ENCODE peak calls at places on chromosomes 1 and 21, in seven cellular contexts. W is A172, Y is pancreas, X is T-helper 2 cell, P is fibroblast of lung, S is cardiac muscle cell, G is NCI-H1092. H is an unnamed sample.

GRCh38 chr21:32182449-32182848 is 96.4 kb downstream of the MIS18A start:
- DNase-seq in P (no peak), Y (no peak), X (no peak), S (no peak), W (no peak), G (no peak), H (no peak)

GRCh38 chr1:232515706-232516105 is 114.2 kb downstream of the SIPA1L2 start:
- DNase-seq in W (no peak), S (no peak), P (no peak), X (no peak), Y (no peak), G (no peak), H (no peak)

GRCh38 chr1:41399148-41399795 is 38.0 kb downstream of the FOXO6 start:
- DNase-seq in Y (no peak), W (no peak), P (no peak), S (peak), G (peak), X (no peak), H (no peak)

GRCh38 chr1:118113261-118113660 is 71.8 kb downstream of the SPAG17 start:
- DNase-seq in P (peak), S (no peak), G (no peak), W (no peak), X (no peak), Y (no peak), H (peak)

GRCh38 chr1:78758493-78758892 is 108.9 kb downstream of the IFI44 start:
- DNase-seq in S (no peak), W (no peak), Y (no peak), X (no peak), G (no peak), P (no peak), H (no peak)

GRCh38 chr21:42735061-42735460 is 81.6 kb downstream of the PDE9A start:
- DNase-seq in W (no peak), Y (no peak), X (no peak), P (no peak), G (no peak), S (no peak), H (no peak)

GRCh38 chr1:100627018-100627716 is 89.2 kb downstream of the GPR88 start:
- DNase-seq in G (no peak), P (peak), S (no peak), Y (no peak), W (peak), X (no peak), H (peak)

GRCh38 chr1:16163882-16164820 is 8.3 kb upstream of the EPHA2 start:
- DNase-seq in W (peak), G (peak), S (no peak), X (no peak), Y (no peak), P (peak), H (peak)

GRCh38 chr1:190067592-190067991 is 410.1 kb downstream of the BRINP3 start:
- DNase-seq in W (peak), S (no peak), Y (no peak), X (no peak), P (peak), G (no peak), H (peak)

GRCh38 chr1:170568197-170568596 is 36.2 kb downstream of the GORAB start:
- DNase-seq in P (no peak), Y (no peak), S (no peak), X (no peak), G (no peak), W (no peak), H (no peak)